ENCODE peak calls at places on chromosome 17, in five cellular contexts. One of them, this sample, is unnamed.

GRCh38 chr17:47621293-47622178 is 28.2 kb upstream of the KPNB1 start:
- DNase-seq in DMS79 treated with DMSO at 0.1 percent for 48 hours: no peak
- DNase-seq in NCI-H2081: no peak
- DNase-seq in thoracic aorta: no peak
- DNase-seq in mammary epithelial cell: peak
- DNase-seq in this sample: peak

GRCh38 chr17:79126139-79126538 is 51.5 kb downstream of the ENGASE start:
- DNase-seq in DMS79 treated with DMSO at 0.1 percent for 48 hours: no peak
- DNase-seq in NCI-H2081: no peak
- DNase-seq in thoracic aorta: no peak
- DNase-seq in mammary epithelial cell: no peak
- DNase-seq in this sample: no peak

GRCh38 chr17:40821536-40821935 is 878 bp downstream of the KRT10 start:
- DNase-seq in DMS79 treated with DMSO at 0.1 percent for 48 hours: no peak
- DNase-seq in NCI-H2081: no peak
- DNase-seq in thoracic aorta: no peak
- DNase-seq in mammary epithelial cell: no peak
- DNase-seq in this sample: no peak

GRCh38 chr17:60390881-60391418 is 983 bp downstream of the USP32 start:
- DNase-seq in DMS79 treated with DMSO at 0.1 percent for 48 hours: no peak
- DNase-seq in NCI-H2081: peak
- DNase-seq in thoracic aorta: no peak
- DNase-seq in mammary epithelial cell: peak
- DNase-seq in this sample: peak

GRCh38 chr17:77437017-77437416 is 296.2 kb downstream of the SEC14L1 start:
- DNase-seq in DMS79 treated with DMSO at 0.1 percent for 48 hours: peak
- DNase-seq in NCI-H2081: peak
- DNase-seq in thoracic aorta: no peak
- DNase-seq in mammary epithelial cell: no peak
- DNase-seq in this sample: no peak

GRCh38 chr17:64146418-64147109 is 16.6 kb upstream of the ERN1 start:
- DNase-seq in DMS79 treated with DMSO at 0.1 percent for 48 hours: no peak
- DNase-seq in NCI-H2081: peak
- DNase-seq in thoracic aorta: no peak
- DNase-seq in mammary epithelial cell: peak
- DNase-seq in this sample: peak

GRCh38 chr17:65527381-65527780 is 34.1 kb downstream of the AXIN2 start:
- DNase-seq in DMS79 treated with DMSO at 0.1 percent for 48 hours: no peak
- DNase-seq in NCI-H2081: no peak
- DNase-seq in thoracic aorta: no peak
- DNase-seq in mammary epithelial cell: no peak
- DNase-seq in this sample: no peak

GRCh38 chr17:77392376-77393273 is 251.9 kb downstream of the SEC14L1 start:
- DNase-seq in DMS79 treated with DMSO at 0.1 percent for 48 hours: no peak
- DNase-seq in NCI-H2081: peak
- DNase-seq in thoracic aorta: no peak
- DNase-seq in mammary epithelial cell: no peak
- DNase-seq in this sample: peak

GRCh38 chr17:18960241-18960665 is 8.3 kb downstream of the SLC5A10 start:
- DNase-seq in DMS79 treated with DMSO at 0.1 percent for 48 hours: no peak
- DNase-seq in NCI-H2081: no peak
- DNase-seq in thoracic aorta: no peak
- DNase-seq in mammary epithelial cell: no peak
- DNase-seq in this sample: no peak

GRCh38 chr17:5537251-5537650 is 47.1 kb downstream of the NLRP1 start:
- DNase-seq in DMS79 treated with DMSO at 0.1 percent for 48 hours: no peak
- DNase-seq in NCI-H2081: no peak
- DNase-seq in thoracic aorta: no peak
- DNase-seq in mammary epithelial cell: no peak
- DNase-seq in this sample: no peak

GRCh38 chr17:17745476-17746455 is 64.5 kb downstream of the RAI1 start:
- DNase-seq in DMS79 treated with DMSO at 0.1 percent for 48 hours: no peak
- DNase-seq in NCI-H2081: no peak
- DNase-seq in thoracic aorta: no peak
- DNase-seq in mammary epithelial cell: no peak
- DNase-seq in this sample: no peak

GRCh38 chr17:63696381-63696961 is 3.5 kb downstream of the LIMD2 start:
- DNase-seq in DMS79 treated with DMSO at 0.1 percent for 48 hours: no peak
- DNase-seq in NCI-H2081: no peak
- DNase-seq in thoracic aorta: no peak
- DNase-seq in mammary epithelial cell: no peak
- DNase-seq in this sample: peak

GRCh38 chr17:65366102-65366844 is 195.2 kb downstream of the AXIN2 start:
- DNase-seq in DMS79 treated with DMSO at 0.1 percent for 48 hours: no peak
- DNase-seq in NCI-H2081: no peak
- DNase-seq in thoracic aorta: no peak
- DNase-seq in mammary epithelial cell: no peak
- DNase-seq in this sample: no peak

GRCh38 chr17:49598918-49599317 is 23.2 kb downstream of the NXPH3 start:
- DNase-seq in DMS79 treated with DMSO at 0.1 percent for 48 hours: no peak
- DNase-seq in NCI-H2081: no peak
- DNase-seq in thoracic aorta: no peak
- DNase-seq in mammary epithelial cell: no peak
- DNase-seq in this sample: no peak

GRCh38 chr17:8577868-8578267 is 52.7 kb downstream of the MYH10 start:
- DNase-seq in DMS79 treated with DMSO at 0.1 percent for 48 hours: no peak
- DNase-seq in NCI-H2081: no peak
- DNase-seq in thoracic aorta: no peak
- DNase-seq in mammary epithelial cell: no peak
- DNase-seq in this sample: no peak

GRCh38 chr17:48261297-48261880 is 153.8 kb downstream of the SNX11 start:
- DNase-seq in DMS79 treated with DMSO at 0.1 percent for 48 hours: no peak
- DNase-seq in NCI-H2081: peak
- DNase-seq in thoracic aorta: no peak
- DNase-seq in mammary epithelial cell: no peak
- DNase-seq in this sample: peak

GRCh38 chr17:70795620-70796019 is 626.3 kb downstream of the KCNJ2 start:
- DNase-seq in DMS79 treated with DMSO at 0.1 percent for 48 hours: no peak
- DNase-seq in NCI-H2081: no peak
- DNase-seq in thoracic aorta: no peak
- DNase-seq in mammary epithelial cell: no peak
- DNase-seq in this sample: no peak

This sample was measured in G401.